ENCODE peak calls at places on chromosomes 2 and 18, in five cellular contexts. E is uterus, D is SK-N-SH, M is ovary, B is testis. G is an unnamed sample.

GRCh38 chr2:237613679-237614078 is 13.7 kb upstream of the LRRFIP1 start:
- DNase-seq in M (no peak), D (no peak), E (no peak), B (no peak), G (no peak)

GRCh38 chr18:50127516-50128229 is 67.3 kb downstream of the MYO5B start:
- DNase-seq in B (no peak), E (no peak), M (no peak), D (no peak), G (no peak)

GRCh38 chr2:236776695-236777251 is 207.1 kb downstream of the ACKR3 start:
- DNase-seq in B (no peak), D (no peak), M (no peak), E (no peak), G (no peak)

GRCh38 chr2:237234268-237234667 is 148.6 kb downstream of the COPS8 start:
- DNase-seq in D (no peak), B (peak; percentile 70), E (no peak), M (no peak), G (no peak)

GRCh38 chr18:66599190-66599589 is 4.7 kb downstream of the CDH19 start:
- DNase-seq in M (no peak), D (no peak), B (no peak), E (no peak), G (no peak)

GRCh38 chr2:198471291-198471690 is 666.9 kb downstream of the PLCL1 start:
- DNase-seq in D (no peak), E (no peak), B (no peak), M (no peak), G (no peak)

GRCh38 chr2:37507703-37508102 is 163.3 kb downstream of the QPCT start:
- DNase-seq in E (no peak), B (no peak), D (no peak), M (no peak), G (no peak)

GRCh38 chr2:24435391-24436316 is 55.4 kb upstream of the NCOA1 start:
- DNase-seq in D (peak; percentile 61), M (peak; percentile 77), E (peak; percentile 83), B (peak; percentile 87), G (peak; percentile 81)

GRCh38 chr2:1605659-1606400 is 138.5 kb downstream of the PXDN start:
- DNase-seq in M (no peak), E (no peak), B (no peak), D (peak; percentile 64), G (no peak)

GRCh38 chr18:67266591-67267237 is 249.8 kb downstream of the DSEL start:
- DNase-seq in E (no peak), B (no peak), D (no peak), M (no peak), G (no peak)

GRCh38 chr2:125490308-125490707 is 1165.7 kb upstream of the GYPC start:
- DNase-seq in D (no peak), B (no peak), M (no peak), E (no peak), G (no peak)

GRCh38 chr2:196511258-196511971 is 128.1 kb upstream of the CCDC150 start:
- DNase-seq in E (no peak), M (no peak), D (no peak), B (no peak), G (no peak)

GRCh38 chr2:46268986-46269385 is 28.2 kb upstream of the EPAS1 start:
- DNase-seq in M (no peak), E (no peak), D (no peak), B (no peak), G (no peak)

GRCh38 chr18:41312241-41312590 is 642.8 kb upstream of the PIK3C3 start:
- DNase-seq in M (no peak), E (no peak), B (no peak), D (no peak), G (no peak)

GRCh38 chr2:238635637-238636036 is 208.9 kb downstream of the ASB1 start:
- DNase-seq in E (peak; percentile 88), D (peak; percentile 58), M (no peak), B (no peak), G (no peak)

GRCh38 chr2:169823996-169824372 is 721 bp downstream of the METTL5 start:
- DNase-seq in B (no peak), D (no peak), M (no peak), E (no peak), G (no peak)

GRCh38 chr2:223868005-223868404 is 30.6 kb upstream of the AP1S3 start:
- DNase-seq in B (no peak), D (no peak), E (no peak), M (no peak), G (no peak)

DNA sequence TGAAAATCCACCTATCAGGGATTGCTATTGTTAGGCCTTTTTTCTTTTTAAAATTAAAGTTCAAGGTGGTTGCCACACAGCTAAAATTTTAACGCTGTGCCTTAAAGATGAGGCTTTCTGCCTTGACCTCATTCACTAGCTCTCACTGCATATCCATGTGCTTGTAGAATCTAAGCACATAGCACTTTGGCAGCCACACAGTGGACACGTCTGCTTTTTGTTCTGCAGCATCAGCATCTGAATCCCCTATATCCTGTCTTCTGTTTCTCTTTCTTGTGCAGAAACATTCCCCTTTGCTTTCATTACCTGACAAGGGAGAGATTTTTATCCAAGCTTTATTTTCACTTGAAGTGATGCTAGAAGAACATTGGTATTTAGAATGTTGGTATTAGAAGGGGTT is 38.1 kb downstream of the RALB start:
- DNase-seq in D (no peak), M (no peak), E (no peak), B (no peak), G (no peak)
- H3K4me3 ChIP-seq in D (no peak overlapping the region), M (no peak overlapping the region), E (no peak overlapping the region), B (no peak overlapping the region), G (no peak overlapping the region)

GRCh38 chr2:101064868-101065549 is 62.9 kb downstream of the RPL31 start:
- DNase-seq in D (no peak), M (no peak), B (no peak), E (no peak), G (no peak)

GRCh38 chr2:101063352-101063751 is 61.3 kb downstream of the RPL31 start:
- DNase-seq in M (no peak), B (no peak), E (no peak), D (no peak), G (no peak)

GRCh38 chr2:101063753-101064502 is 61.8 kb downstream of the RPL31 start:
- DNase-seq in E (no peak), D (no peak), B (no peak), M (no peak), G (no peak)

GRCh38 chr2:101064505-101064867 is 62.4 kb downstream of the RPL31 start:
- DNase-seq in M (no peak), E (no peak), B (no peak), D (no peak), G (no peak)
- H3K4me1 ChIP-seq in M (peaks cover 1% of the 10 kb centered on the region), E (no peaks in the 10 kb centered on the region), B (peaks cover 20% of the 10 kb centered on the region), D (peaks cover 6% of the 10 kb centered on the region), G (peaks cover 15% of the 10 kb centered on the region)

DNA sequence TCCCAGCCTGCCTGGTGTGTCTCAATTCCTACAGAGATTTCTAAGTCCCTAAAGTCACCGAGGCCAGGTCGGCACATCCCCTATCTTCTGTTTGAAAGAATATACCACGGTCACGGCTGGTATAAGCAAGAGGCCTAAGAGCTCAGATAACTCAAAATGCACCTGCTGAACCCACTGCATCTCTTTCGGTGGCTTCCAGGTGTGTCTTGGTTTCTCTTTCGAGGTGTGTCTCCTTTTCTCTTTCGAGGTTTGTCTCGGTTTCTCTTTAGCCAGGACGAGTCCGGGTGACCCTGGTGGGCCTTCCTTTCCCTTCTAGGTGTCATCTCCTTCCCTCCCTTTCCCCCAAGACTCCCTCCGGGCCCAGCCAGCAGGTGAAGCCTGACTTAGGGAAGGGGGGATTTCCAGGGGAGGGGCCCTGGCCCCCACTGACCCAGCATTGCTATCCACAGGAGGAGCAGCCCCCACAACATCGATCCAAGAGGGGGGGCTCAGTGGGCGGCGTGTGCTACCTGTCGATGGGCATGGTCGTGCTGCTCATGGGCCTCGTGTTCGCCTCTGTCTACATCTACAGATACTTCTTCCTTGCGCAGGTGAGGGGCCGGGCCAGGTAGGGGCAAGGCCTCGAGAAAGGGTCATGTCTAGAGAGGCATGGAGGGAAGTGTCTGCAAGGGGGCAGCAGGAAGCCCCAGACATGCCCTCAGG is 8.4 kb downstream of the ITM2C start:
- DNase-seq in D (no peak), E (no peak), B (no peak), M (no peak), G (no peak)
- H3K27ac ChIP-seq in D (no peak overlapping the region), E (no peak overlapping the region), B (no peak overlapping the region), M (no peak overlapping the region), G (no peak overlapping the region)

DNA sequence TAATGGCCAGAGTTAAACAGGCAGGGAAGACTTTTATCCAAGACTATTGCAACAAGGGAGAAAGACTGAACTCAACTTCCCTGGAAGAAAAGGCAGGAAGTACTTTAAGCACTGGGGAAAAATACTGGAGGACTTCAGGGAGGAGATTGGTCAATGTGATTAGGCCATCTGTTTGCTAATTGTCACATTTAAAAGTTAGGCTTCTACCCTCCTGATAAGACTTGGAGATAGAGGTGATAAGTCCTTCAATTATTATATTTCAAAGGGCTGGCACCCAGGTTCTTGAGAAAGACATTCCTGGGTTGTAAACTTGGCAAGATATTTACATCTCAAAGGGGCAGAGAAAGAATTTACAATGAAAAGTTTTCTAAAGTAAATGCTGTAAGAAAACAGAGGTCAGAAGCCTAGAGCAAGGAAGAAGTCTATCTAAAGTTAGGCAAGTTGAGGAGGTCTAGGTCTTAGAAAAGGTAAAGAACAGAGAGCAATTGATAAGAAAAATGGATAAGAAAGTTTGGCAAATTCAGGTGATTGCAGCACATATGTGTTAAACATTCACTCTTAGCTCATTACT is 48.4 kb downstream of the DTNA start:
- DNase-seq in D (no peak), M (no peak), B (no peak), E (no peak), G (no peak)
- H3K4me3 ChIP-seq in D (no peak overlapping the region), M (no peak overlapping the region), B (no peak overlapping the region), E (no peak overlapping the region), G (no peak overlapping the region)

GRCh38 chr2:9614562-9614961 is 16.2 kb downstream of the YWHAQ start:
- DNase-seq in B (no peak), D (no peak), E (no peak), M (no peak), G (no peak)

GRCh38 chr2:9617749-9618148 is 13.0 kb downstream of the YWHAQ start:
- DNase-seq in E (no peak), B (no peak), M (no peak), D (no peak), G (no peak)

GRCh38 chr2:9613291-9613690 is 17.5 kb downstream of the YWHAQ start:
- DNase-seq in B (no peak), E (no peak), M (no peak), D (no peak), G (no peak)

GRCh38 chr2:9618410-9618809 is 12.4 kb downstream of the YWHAQ start:
- DNase-seq in E (no peak), B (no peak), M (no peak), D (no peak), G (no peak)

GRCh38 chr2:9617296-9617695 is 13.5 kb downstream of the YWHAQ start:
- DNase-seq in E (no peak), M (no peak), B (no peak), D (no peak), G (no peak)
- H3K4me1 ChIP-seq in E (peaks cover 9% of the 10 kb centered on the region), M (peaks cover 17% of the 10 kb centered on the region), B (peaks cover 14% of the 10 kb centered on the region), D (peaks cover 33% of the 10 kb centered on the region), G (peaks cover 9% of the 10 kb centered on the region)